ENCODE peak calls at places on chromosomes 2 and 18, in six cellular contexts. One of them, this sample, is unnamed.
A peak's percentile ranks its signal among the peaks of the same experiment; 100 is the strongest.

GRCh38 chr2:62956646-62957045 is 94.0 kb upstream of the OTX1 start:
- DNase-seq in neural progenitor cell: no peak
- DNase-seq in tibial artery: no peak
- DNase-seq in upper lobe of right lung: no peak
- DNase-seq in BJ: no peak
- DNase-seq in AG09319: no peak
- DNase-seq in this sample: no peak

GRCh38 chr2:189285962-189286648 is 106.5 kb upstream of the COL5A2 start:
- DNase-seq in neural progenitor cell: no peak
- DNase-seq in tibial artery: no peak
- DNase-seq in upper lobe of right lung: no peak
- DNase-seq in BJ: peak; percentile 89
- DNase-seq in AG09319: peak; percentile 75
- DNase-seq in this sample: no peak

GRCh38 chr2:160918909-160919503 is 241.2 kb upstream of the TANK start:
- DNase-seq in neural progenitor cell: peak; percentile 82
- DNase-seq in tibial artery: peak; percentile 45
- DNase-seq in upper lobe of right lung: peak; percentile 85
- DNase-seq in BJ: no peak
- DNase-seq in AG09319: no peak
- DNase-seq in this sample: peak; percentile 48

GRCh38 chr2:232542715-232543467 is 3.4 kb downstream of the CHRNG start:
- DNase-seq in neural progenitor cell: no peak
- DNase-seq in tibial artery: no peak
- DNase-seq in upper lobe of right lung: peak; percentile 57
- DNase-seq in BJ: no peak
- DNase-seq in AG09319: no peak
- DNase-seq in this sample: no peak

GRCh38 chr2:101776172-101777043 is 78.9 kb downstream of the MAP4K4 start:
- DNase-seq in neural progenitor cell: peak; percentile 39
- DNase-seq in tibial artery: no peak
- DNase-seq in upper lobe of right lung: no peak
- DNase-seq in BJ: no peak
- DNase-seq in AG09319: no peak
- DNase-seq in this sample: peak; percentile 28

GRCh38 chr2:27303093-27304025 is 4.9 kb downstream of the UCN start:
- DNase-seq in neural progenitor cell: peak; percentile 85
- DNase-seq in tibial artery: no peak
- DNase-seq in upper lobe of right lung: peak; percentile 64
- DNase-seq in BJ: no peak
- DNase-seq in AG09319: peak; percentile 39
- DNase-seq in this sample: peak; percentile 48

GRCh38 chr2:38260972-38261371 is 116.1 kb downstream of the ATL2 start:
- DNase-seq in neural progenitor cell: no peak
- DNase-seq in tibial artery: no peak
- DNase-seq in upper lobe of right lung: no peak
- DNase-seq in BJ: no peak
- DNase-seq in AG09319: no peak
- DNase-seq in this sample: no peak

GRCh38 chr2:72423766-72424165 is 276.1 kb upstream of the CYP26B1 start:
- DNase-seq in neural progenitor cell: no peak
- DNase-seq in tibial artery: no peak
- DNase-seq in upper lobe of right lung: no peak
- DNase-seq in BJ: no peak
- DNase-seq in AG09319: no peak
- DNase-seq in this sample: no peak

GRCh38 chr2:136530154-136530553 is 235.2 kb upstream of the THSD7B start:
- DNase-seq in neural progenitor cell: peak; percentile 62
- DNase-seq in tibial artery: no peak
- DNase-seq in upper lobe of right lung: no peak
- DNase-seq in BJ: no peak
- DNase-seq in AG09319: no peak
- DNase-seq in this sample: no peak

GRCh38 chr2:163600801-163601200 is 135.0 kb downstream of the FIGN start:
- DNase-seq in neural progenitor cell: no peak
- DNase-seq in tibial artery: no peak
- DNase-seq in upper lobe of right lung: no peak
- DNase-seq in BJ: peak; percentile 75
- DNase-seq in AG09319: no peak
- DNase-seq in this sample: no peak

GRCh38 chr2:241739651-241740050 is 5.2 kb downstream of the D2HGDH start:
- DNase-seq in neural progenitor cell: no peak
- DNase-seq in tibial artery: no peak
- DNase-seq in upper lobe of right lung: no peak
- DNase-seq in BJ: no peak
- DNase-seq in AG09319: no peak
- DNase-seq in this sample: no peak

GRCh38 chr18:6543330-6543908 is 128.7 kb upstream of the L3MBTL4 start:
- DNase-seq in neural progenitor cell: peak; percentile 42
- DNase-seq in tibial artery: no peak
- DNase-seq in upper lobe of right lung: no peak
- DNase-seq in BJ: no peak
- DNase-seq in AG09319: no peak
- DNase-seq in this sample: no peak

GRCh38 chr2:204360218-204361007 is 184.9 kb upstream of the PARD3B start:
- DNase-seq in neural progenitor cell: no peak
- DNase-seq in tibial artery: no peak
- DNase-seq in upper lobe of right lung: no peak
- DNase-seq in BJ: no peak
- DNase-seq in AG09319: no peak
- DNase-seq in this sample: no peak

GRCh38 chr2:238305092-238305862 is 15.0 kb upstream of the TRAF3IP1 start:
- DNase-seq in neural progenitor cell: no peak
- DNase-seq in tibial artery: no peak
- DNase-seq in upper lobe of right lung: peak; percentile 46
- DNase-seq in BJ: no peak
- DNase-seq in AG09319: no peak
- DNase-seq in this sample: no peak
- TF ChIP-seq CTCF in neural progenitor cell: peak; percentile 27
- TF ChIP-seq CTCF in tibial artery: no peak
- TF ChIP-seq CTCF in upper lobe of right lung: peak; percentile 12
- TF ChIP-seq CTCF in BJ: peak; percentile 30
- TF ChIP-seq CTCF in AG09319: no peak
- TF ChIP-seq CTCF in this sample: peak; percentile 2

DNA sequence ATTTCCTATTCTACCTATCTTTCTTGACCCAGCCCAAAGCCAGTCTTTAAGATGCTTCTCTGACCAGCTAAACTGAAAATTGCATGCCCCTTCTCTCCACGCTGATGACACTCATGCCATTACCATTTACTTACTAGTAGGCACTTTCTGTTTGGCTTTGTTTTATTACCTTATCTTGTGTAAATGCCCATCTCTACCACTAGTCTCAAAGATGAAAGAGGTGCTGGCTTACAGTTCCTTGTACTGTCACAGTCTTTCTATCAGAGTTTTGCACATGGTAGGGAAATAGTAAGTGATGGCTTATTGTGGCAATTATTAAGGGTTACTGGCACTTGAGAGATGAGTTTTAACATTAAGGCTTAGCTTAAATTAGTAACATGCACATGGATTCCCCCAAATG is 352.1 kb downstream of the RBM43 start:
- DNase-seq in neural progenitor cell: no peak
- DNase-seq in tibial artery: no peak
- DNase-seq in upper lobe of right lung: no peak
- DNase-seq in BJ: no peak
- DNase-seq in AG09319: no peak
- DNase-seq in this sample: no peak
- TF ChIP-seq CTCF in neural progenitor cell: peak; percentile 40
- TF ChIP-seq CTCF in tibial artery: no peak
- TF ChIP-seq CTCF in upper lobe of right lung: no peak
- TF ChIP-seq CTCF in BJ: no peak
- TF ChIP-seq CTCF in AG09319: no peak
- TF ChIP-seq CTCF in this sample: no peak

GRCh38 chr2:100237770-100238169 is 84.5 kb downstream of the LONRF2 start:
- DNase-seq in neural progenitor cell: no peak
- DNase-seq in tibial artery: no peak
- DNase-seq in upper lobe of right lung: no peak
- DNase-seq in BJ: no peak
- DNase-seq in AG09319: no peak
- DNase-seq in this sample: peak; percentile 18
- TF ChIP-seq CTCF in neural progenitor cell: peak; percentile 24
- TF ChIP-seq CTCF in tibial artery: no peak
- TF ChIP-seq CTCF in upper lobe of right lung: no peak
- TF ChIP-seq CTCF in BJ: no peak
- TF ChIP-seq CTCF in AG09319: no peak
- TF ChIP-seq CTCF in this sample: no peak

DNA sequence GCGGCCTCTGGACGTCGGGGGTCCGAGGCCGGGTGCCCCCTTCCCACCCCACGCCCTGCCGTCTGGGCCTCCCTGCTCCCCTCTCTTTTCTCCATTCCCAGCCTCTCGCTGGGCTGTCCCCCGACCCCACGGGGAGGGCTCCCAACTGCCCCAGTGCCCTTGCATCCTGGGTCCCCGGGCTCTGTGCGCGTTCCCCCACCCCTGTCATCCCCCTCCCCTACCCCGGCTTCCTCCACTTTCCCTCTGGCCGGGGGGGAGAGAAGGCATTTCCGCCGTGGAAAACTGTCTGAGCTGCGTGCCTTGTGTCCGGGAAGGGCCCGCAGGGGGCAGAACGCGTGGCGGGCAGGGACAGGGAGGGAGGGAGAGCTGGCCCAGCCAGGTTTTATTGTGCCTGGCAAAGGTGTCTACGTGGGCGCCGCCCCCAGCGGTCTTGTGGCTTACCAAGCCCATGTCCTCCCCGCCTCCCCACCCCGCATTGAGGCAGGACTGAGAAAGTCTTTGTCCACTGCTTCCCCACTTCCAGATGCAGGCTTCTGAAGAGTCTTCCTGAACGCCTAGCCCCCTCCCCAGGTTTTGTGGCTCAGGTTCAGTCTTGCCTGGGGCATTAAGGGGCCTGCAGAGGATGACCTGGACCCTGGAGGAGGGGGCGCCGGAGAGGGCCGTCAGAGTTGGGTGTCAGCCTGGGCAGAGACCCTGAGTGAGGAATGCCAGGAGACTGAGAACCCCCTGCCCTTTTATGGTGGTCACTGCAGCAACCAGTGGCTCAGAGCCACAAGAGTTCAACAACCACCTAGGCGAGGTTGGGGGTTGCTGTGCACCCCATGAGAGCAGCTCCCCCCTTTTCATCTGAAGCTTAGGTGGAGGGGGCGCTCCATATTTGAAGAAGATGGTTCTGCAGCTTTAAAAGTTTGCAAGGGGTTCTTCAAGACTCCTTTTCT is 1.3 kb downstream of the ITM2C start:
- DNase-seq in neural progenitor cell: peak; percentile 64
- DNase-seq in tibial artery: no peak
- DNase-seq in upper lobe of right lung: no peak
- DNase-seq in BJ: no peak
- DNase-seq in AG09319: no peak
- DNase-seq in this sample: peak; percentile 55
- TF ChIP-seq CTCF in neural progenitor cell: peak; percentile 18
- TF ChIP-seq CTCF in tibial artery: no peak
- TF ChIP-seq CTCF in upper lobe of right lung: no peak
- TF ChIP-seq CTCF in BJ: peak; percentile 58
- TF ChIP-seq CTCF in AG09319: peak; percentile 23
- TF ChIP-seq CTCF in this sample: no peak

GRCh38 chr2:208256192-208256782 is 1.4 kb upstream of the IDH1 start:
- DNase-seq in neural progenitor cell: peak; percentile 26
- DNase-seq in tibial artery: no peak
- DNase-seq in upper lobe of right lung: no peak
- DNase-seq in BJ: no peak
- DNase-seq in AG09319: no peak
- DNase-seq in this sample: no peak
- TF ChIP-seq CTCF in neural progenitor cell: peak; percentile 47
- TF ChIP-seq CTCF in tibial artery: no peak
- TF ChIP-seq CTCF in upper lobe of right lung: no peak
- TF ChIP-seq CTCF in BJ: peak; percentile 4
- TF ChIP-seq CTCF in AG09319: no peak
- TF ChIP-seq CTCF in this sample: peak; percentile 11